ENCODE peak calls at places on chromosomes 3 and 15, in six cellular contexts. Y is fibroblast of lung; Q is fibroblast of the conjunctiva; S is CD8-positive, alpha-beta memory T cell; K is activated CD4-positive, CD25-positive, alpha-beta regulatory T cell treated with anti-CD3 and anti-CD28 coated beads, Interleukin-2, amount 50 U/mL, for 72 hours; E is sigmoid colon. P is an unnamed sample.

GRCh38 chr3:169430687-169431404 is 232.7 kb downstream of the MECOM start:
- DNase-seq in Y (peak; percentile 70), Q (no peak), S (no peak), K (no peak), E (no peak), P (peak; percentile 34)

GRCh38 chr15:78260489-78260888 is 3.9 kb upstream of the DNAJA4 start:
- DNase-seq in Y (no peak), Q (no peak), S (no peak), K (no peak), E (no peak), P (no peak)

GRCh38 chr15:27990411-27991338 is 108.4 kb downstream of the OCA2 start:
- DNase-seq in Y (no peak), Q (no peak), S (no peak), K (no peak), E (no peak), P (no peak)

GRCh38 chr15:95760508-95760907 is 570.0 kb upstream of the NR2F2 start:
- DNase-seq in Y (no peak), Q (peak; percentile 5), S (no peak), K (no peak), E (no peak), P (peak; percentile 5)

GRCh38 chr3:139310474-139310933 is 33.3 kb upstream of the MRPS22 start:
- DNase-seq in Y (peak; percentile 93), Q (peak; percentile 31), S (no peak), K (no peak), E (no peak), P (peak; percentile 89)

GRCh38 chr15:52334491-52335160 is 39.0 kb upstream of the MYO5C start:
- DNase-seq in Y (peak; percentile 29), Q (no peak), S (no peak), K (no peak), E (no peak), P (no peak)

GRCh38 chr15:90869601-90870353 is 1.4 kb downstream of the FURIN start:
- DNase-seq in Y (peak; percentile 95), Q (peak; percentile 75), S (peak; percentile 50), K (no peak), E (peak; percentile 87), P (peak; percentile 84)

GRCh38 chr3:99842826-99843589 is 25.3 kb downstream of the CMSS1 start:
- DNase-seq in Y (peak; percentile 64), Q (peak; percentile 63), S (no peak), K (no peak), E (no peak), P (no peak)

GRCh38 chr3:111667621-111668239 is 72.6 kb upstream of the ZBED2 start:
- DNase-seq in Y (peak; percentile 34), Q (no peak), S (peak; percentile 63), K (no peak), E (no peak), P (no peak)

GRCh38 chr3:101381809-101382208 is 61.4 kb upstream of the IMPG2 start:
- DNase-seq in Y (peak; percentile 31), Q (peak; percentile 17), S (no peak), K (no peak), E (no peak), P (no peak)

GRCh38 chr3:184236636-184237035 is 7.3 kb downstream of the VWA5B2 start:
- DNase-seq in Y (no peak), Q (no peak), S (no peak), K (no peak), E (no peak), P (no peak)

GRCh38 chr15:45522931-45523331 is 376 bp upstream of the SLC30A4 start:
- DNase-seq in Y (peak; percentile 53), Q (no peak), S (no peak), K (no peak), E (no peak), P (no peak)

P was measured in MG63.